ENCODE peak calls at places on chromosomes 16 and 17, in ten cellular contexts. One of them, this sample, is unnamed.

GRCh38 chr16:75578212-75578611 is 12.0 kb downstream of the GABARAPL2 start:
- DNase-seq in DND-41: no peak
- DNase-seq in testis: no peak
- DNase-seq in OCI-LY7: no peak
- DNase-seq in retinal pigment epithelial cell: no peak
- DNase-seq in A549: no peak
- DNase-seq in cardiac fibroblast: no peak
- DNase-seq in HepG2: no peak
- DNase-seq in tibial nerve: no peak
- DNase-seq in thoracic aorta: no peak
- DNase-seq in this sample: no peak

GRCh38 chr16:53022374-53022773 is 30.3 kb downstream of the CHD9NB start:
- DNase-seq in thoracic aorta: no peak
- DNase-seq in testis: peak
- DNase-seq in tibial nerve: no peak
- DNase-seq in retinal pigment epithelial cell: peak
- DNase-seq in cardiac fibroblast: peak
- DNase-seq in HepG2: peak
- DNase-seq in DND-41: peak
- DNase-seq in OCI-LY7: peak
- DNase-seq in A549: peak
- DNase-seq in this sample: no peak

GRCh38 chr16:11677959-11678881 is 10.0 kb downstream of the SNN start:
- DNase-seq in DND-41: no peak
- DNase-seq in OCI-LY7: no peak
- DNase-seq in cardiac fibroblast: no peak
- DNase-seq in A549: no peak
- DNase-seq in retinal pigment epithelial cell: no peak
- DNase-seq in tibial nerve: no peak
- DNase-seq in thoracic aorta: no peak
- DNase-seq in testis: no peak
- DNase-seq in HepG2: no peak
- DNase-seq in this sample: no peak

GRCh38 chr17:235831-236640 is 54.6 kb upstream of the DOC2B start:
- DNase-seq in testis: no peak
- DNase-seq in thoracic aorta: no peak
- DNase-seq in tibial nerve: no peak
- DNase-seq in HepG2: no peak
- DNase-seq in retinal pigment epithelial cell: no peak
- DNase-seq in DND-41: no peak
- DNase-seq in A549: no peak
- DNase-seq in cardiac fibroblast: no peak
- DNase-seq in OCI-LY7: no peak
- DNase-seq in this sample: no peak

GRCh38 chr16:78286076-78286475 is 186.6 kb downstream of the WWOX start:
- DNase-seq in A549: no peak
- DNase-seq in tibial nerve: no peak
- DNase-seq in HepG2: no peak
- DNase-seq in retinal pigment epithelial cell: no peak
- DNase-seq in thoracic aorta: no peak
- DNase-seq in OCI-LY7: no peak
- DNase-seq in testis: no peak
- DNase-seq in cardiac fibroblast: no peak
- DNase-seq in DND-41: no peak
- DNase-seq in this sample: no peak

GRCh38 chr17:27153005-27153404 is 140.9 kb upstream of the WSB1 start:
- DNase-seq in cardiac fibroblast: peak
- DNase-seq in retinal pigment epithelial cell: no peak
- DNase-seq in HepG2: no peak
- DNase-seq in tibial nerve: no peak
- DNase-seq in testis: no peak
- DNase-seq in OCI-LY7: no peak
- DNase-seq in DND-41: no peak
- DNase-seq in A549: no peak
- DNase-seq in thoracic aorta: no peak
- DNase-seq in this sample: no peak

GRCh38 chr16:83689385-83689831 is 118.4 kb upstream of the HSBP1 start:
- DNase-seq in retinal pigment epithelial cell: peak
- DNase-seq in OCI-LY7: no peak
- DNase-seq in HepG2: no peak
- DNase-seq in DND-41: no peak
- DNase-seq in A549: no peak
- DNase-seq in testis: no peak
- DNase-seq in tibial nerve: no peak
- DNase-seq in thoracic aorta: peak
- DNase-seq in cardiac fibroblast: peak
- DNase-seq in this sample: peak

GRCh38 chr17:32998893-32999240 is 7.2 kb downstream of the SPACA3 start:
- DNase-seq in cardiac fibroblast: peak
- DNase-seq in thoracic aorta: no peak
- DNase-seq in A549: no peak
- DNase-seq in HepG2: no peak
- DNase-seq in testis: no peak
- DNase-seq in retinal pigment epithelial cell: no peak
- DNase-seq in tibial nerve: no peak
- DNase-seq in DND-41: no peak
- DNase-seq in OCI-LY7: no peak
- DNase-seq in this sample: peak

GRCh38 chr17:73334771-73335513 is 23.1 kb upstream of the CDC42EP4 start:
- DNase-seq in tibial nerve: no peak
- DNase-seq in retinal pigment epithelial cell: no peak
- DNase-seq in HepG2: no peak
- DNase-seq in cardiac fibroblast: no peak
- DNase-seq in DND-41: no peak
- DNase-seq in A549: no peak
- DNase-seq in OCI-LY7: no peak
- DNase-seq in thoracic aorta: no peak
- DNase-seq in testis: no peak
- DNase-seq in this sample: no peak

GRCh38 chr16:69798466-69798865 is 36.3 kb downstream of the WWP2 start:
- DNase-seq in thoracic aorta: no peak
- DNase-seq in DND-41: no peak
- DNase-seq in retinal pigment epithelial cell: no peak
- DNase-seq in OCI-LY7: no peak
- DNase-seq in HepG2: no peak
- DNase-seq in A549: no peak
- DNase-seq in cardiac fibroblast: peak
- DNase-seq in testis: peak
- DNase-seq in tibial nerve: no peak
- DNase-seq in this sample: no peak

GRCh38 chr16:46889245-46889941 is 5.2 kb downstream of the GPT2 start:
- DNase-seq in testis: no peak
- DNase-seq in retinal pigment epithelial cell: no peak
- DNase-seq in DND-41: no peak
- DNase-seq in thoracic aorta: no peak
- DNase-seq in cardiac fibroblast: no peak
- DNase-seq in A549: no peak
- DNase-seq in OCI-LY7: no peak
- DNase-seq in tibial nerve: no peak
- DNase-seq in HepG2: no peak
- DNase-seq in this sample: no peak

GRCh38 chr16:31427441-31428276 is 501 bp downstream of the COX6A2 start:
- DNase-seq in testis: peak
- DNase-seq in OCI-LY7: no peak
- DNase-seq in A549: no peak
- DNase-seq in thoracic aorta: no peak
- DNase-seq in DND-41: no peak
- DNase-seq in retinal pigment epithelial cell: no peak
- DNase-seq in HepG2: no peak
- DNase-seq in tibial nerve: no peak
- DNase-seq in cardiac fibroblast: peak
- DNase-seq in this sample: no peak

GRCh38 chr16:68247932-68248331 is 2.8 kb downstream of the PLA2G15 start:
- DNase-seq in testis: no peak
- DNase-seq in thoracic aorta: no peak
- DNase-seq in HepG2: no peak
- DNase-seq in OCI-LY7: no peak
- DNase-seq in DND-41: no peak
- DNase-seq in retinal pigment epithelial cell: no peak
- DNase-seq in tibial nerve: no peak
- DNase-seq in A549: no peak
- DNase-seq in cardiac fibroblast: no peak
- DNase-seq in this sample: no peak

GRCh38 chr17:59846391-59847165 is 46.2 kb downstream of the TUBD1 start:
- DNase-seq in retinal pigment epithelial cell: no peak
- DNase-seq in testis: peak
- DNase-seq in thoracic aorta: no peak
- DNase-seq in cardiac fibroblast: peak
- DNase-seq in HepG2: peak
- DNase-seq in A549: peak
- DNase-seq in DND-41: no peak
- DNase-seq in tibial nerve: no peak
- DNase-seq in OCI-LY7: peak
- DNase-seq in this sample: peak

GRCh38 chr16:84194018-84194417 is 3.1 kb downstream of the ADAD2 start:
- DNase-seq in cardiac fibroblast: no peak
- DNase-seq in HepG2: no peak
- DNase-seq in retinal pigment epithelial cell: no peak
- DNase-seq in DND-41: no peak
- DNase-seq in thoracic aorta: no peak
- DNase-seq in testis: no peak
- DNase-seq in OCI-LY7: no peak
- DNase-seq in A549: no peak
- DNase-seq in tibial nerve: no peak
- DNase-seq in this sample: no peak

GRCh38 chr17:29592850-29593545 is at the start of gene ANKRD13B:
- DNase-seq in HepG2: no peak
- DNase-seq in testis: peak
- DNase-seq in tibial nerve: no peak
- DNase-seq in A549: no peak
- DNase-seq in cardiac fibroblast: no peak
- DNase-seq in retinal pigment epithelial cell: no peak
- DNase-seq in DND-41: peak
- DNase-seq in OCI-LY7: peak
- DNase-seq in thoracic aorta: no peak
- DNase-seq in this sample: no peak

GRCh38 chr17:62626719-62627218 is 701 bp upstream of the MRC2 start:
- DNase-seq in A549: peak
- DNase-seq in cardiac fibroblast: peak
- DNase-seq in retinal pigment epithelial cell: no peak
- DNase-seq in thoracic aorta: no peak
- DNase-seq in OCI-LY7: no peak
- DNase-seq in tibial nerve: peak
- DNase-seq in DND-41: peak
- DNase-seq in HepG2: peak
- DNase-seq in testis: peak
- DNase-seq in this sample: no peak

GRCh38 chr16:8108991-8109509 is 481.3 kb downstream of the TMEM114 start:
- DNase-seq in retinal pigment epithelial cell: no peak
- DNase-seq in tibial nerve: no peak
- DNase-seq in DND-41: no peak
- DNase-seq in A549: no peak
- DNase-seq in cardiac fibroblast: no peak
- DNase-seq in OCI-LY7: no peak
- DNase-seq in thoracic aorta: no peak
- DNase-seq in testis: peak
- DNase-seq in HepG2: no peak
- DNase-seq in this sample: no peak

GRCh38 chr16:71421911-71422310 is 19.9 kb downstream of the TLE7 start:
- DNase-seq in OCI-LY7: peak
- DNase-seq in tibial nerve: no peak
- DNase-seq in DND-41: peak
- DNase-seq in HepG2: peak
- DNase-seq in retinal pigment epithelial cell: no peak
- DNase-seq in cardiac fibroblast: no peak
- DNase-seq in testis: no peak
- DNase-seq in A549: peak
- DNase-seq in thoracic aorta: no peak
- DNase-seq in this sample: no peak

GRCh38 chr17:61580502-61580901 is 10.5 kb downstream of the NACA2 start:
- DNase-seq in tibial nerve: no peak
- DNase-seq in HepG2: no peak
- DNase-seq in OCI-LY7: no peak
- DNase-seq in DND-41: no peak
- DNase-seq in thoracic aorta: no peak
- DNase-seq in testis: no peak
- DNase-seq in retinal pigment epithelial cell: no peak
- DNase-seq in A549: no peak
- DNase-seq in cardiac fibroblast: no peak
- DNase-seq in this sample: no peak

GRCh38 chr16:57846078-57846697 is 43.9 kb upstream of the KIFC3 start:
- DNase-seq in testis: no peak
- DNase-seq in OCI-LY7: no peak
- DNase-seq in A549: no peak
- DNase-seq in DND-41: no peak
- DNase-seq in thoracic aorta: no peak
- DNase-seq in retinal pigment epithelial cell: no peak
- DNase-seq in cardiac fibroblast: no peak
- DNase-seq in HepG2: no peak
- DNase-seq in tibial nerve: no peak
- DNase-seq in this sample: no peak

GRCh38 chr16:48505705-48506104 is 104.3 kb downstream of the N4BP1 start:
- DNase-seq in DND-41: no peak
- DNase-seq in retinal pigment epithelial cell: no peak
- DNase-seq in thoracic aorta: no peak
- DNase-seq in tibial nerve: no peak
- DNase-seq in HepG2: no peak
- DNase-seq in testis: no peak
- DNase-seq in cardiac fibroblast: no peak
- DNase-seq in A549: no peak
- DNase-seq in OCI-LY7: no peak
- DNase-seq in this sample: no peak
- H3K4me3 ChIP-seq in DND-41: no peak
- H3K4me3 ChIP-seq in retinal pigment epithelial cell: no peak
- H3K4me3 ChIP-seq in thoracic aorta: no peak
- H3K4me3 ChIP-seq in tibial nerve: no peak
- H3K4me3 ChIP-seq in HepG2: no peak
- H3K4me3 ChIP-seq in testis: no peak
- H3K4me3 ChIP-seq in cardiac fibroblast: no peak
- H3K4me3 ChIP-seq in A549: no peak
- H3K4me3 ChIP-seq in OCI-LY7: no peak
- H3K4me3 ChIP-seq in this sample: no peak

GRCh38 chr16:66473654-66474519 is 46.8 kb downstream of the BEAN1 start:
- DNase-seq in thoracic aorta: no peak
- DNase-seq in cardiac fibroblast: no peak
- DNase-seq in OCI-LY7: no peak
- DNase-seq in tibial nerve: no peak
- DNase-seq in DND-41: no peak
- DNase-seq in testis: no peak
- DNase-seq in A549: no peak
- DNase-seq in retinal pigment epithelial cell: no peak
- DNase-seq in HepG2: no peak
- DNase-seq in this sample: no peak
- TF ChIP-seq CTCF in thoracic aorta: no peak
- TF ChIP-seq CTCF in cardiac fibroblast: no peak
- TF ChIP-seq CTCF in OCI-LY7: no peak
- TF ChIP-seq CTCF in tibial nerve: no peak
- TF ChIP-seq CTCF in DND-41: no peak
- TF ChIP-seq CTCF in testis: no peak
- TF ChIP-seq CTCF in A549: no peak
- TF ChIP-seq CTCF in retinal pigment epithelial cell: no peak
- TF ChIP-seq CTCF in HepG2: no peak
- TF ChIP-seq CTCF in this sample: no peak

GRCh38 chr16:525123-525519 is 2.4 kb upstream of the CAPN15 start:
- DNase-seq in OCI-LY7: peak
- DNase-seq in cardiac fibroblast: no peak
- DNase-seq in thoracic aorta: no peak
- DNase-seq in A549: no peak
- DNase-seq in retinal pigment epithelial cell: no peak
- DNase-seq in testis: no peak
- DNase-seq in tibial nerve: no peak
- DNase-seq in HepG2: no peak
- DNase-seq in DND-41: no peak
- DNase-seq in this sample: no peak
- H3K4me3 ChIP-seq in OCI-LY7: no peak
- H3K4me3 ChIP-seq in cardiac fibroblast: no peak
- H3K4me3 ChIP-seq in thoracic aorta: no peak
- H3K4me3 ChIP-seq in A549: no peak
- H3K4me3 ChIP-seq in retinal pigment epithelial cell: no peak
- H3K4me3 ChIP-seq in testis: no peak
- H3K4me3 ChIP-seq in tibial nerve: no peak
- H3K4me3 ChIP-seq in HepG2: no peak
- H3K4me3 ChIP-seq in DND-41: no peak
- H3K4me3 ChIP-seq in this sample: no peak

GRCh38 chr16:72937360-72937759 is 110.6 kb downstream of the ZFHX3 start:
- DNase-seq in retinal pigment epithelial cell: no peak
- DNase-seq in thoracic aorta: no peak
- DNase-seq in tibial nerve: no peak
- DNase-seq in A549: peak
- DNase-seq in OCI-LY7: no peak
- DNase-seq in HepG2: peak
- DNase-seq in DND-41: no peak
- DNase-seq in testis: no peak
- DNase-seq in cardiac fibroblast: no peak
- DNase-seq in this sample: no peak
- TF ChIP-seq CTCF in retinal pigment epithelial cell: no peak
- TF ChIP-seq CTCF in thoracic aorta: peak
- TF ChIP-seq CTCF in tibial nerve: no peak
- TF ChIP-seq CTCF in A549: no peak
- TF ChIP-seq CTCF in OCI-LY7: no peak
- TF ChIP-seq CTCF in HepG2: peak
- TF ChIP-seq CTCF in DND-41: no peak
- TF ChIP-seq CTCF in testis: no peak
- TF ChIP-seq CTCF in cardiac fibroblast: no peak
- TF ChIP-seq CTCF in this sample: no peak